ENCODE peak calls at places on chromosomes 4 and X, in seven cellular contexts. L is fibroblast of mammary gland, H is Peyer's patch, P is lung, F is ovary, C is neural progenitor cell, N is GM12865. W is an unnamed sample.

GRCh38 chr4:85406185-85406584 is 68.8 kb upstream of the ARHGAP24 start:
- DNase-seq in H (no peak), F (no peak), N (no peak), C (no peak), L (no peak), P (no peak), W (no peak)

GRCh38 chrX:12330841-12331240 is 192.6 kb downstream of the FRMPD4 start:
- DNase-seq in L (no peak), C (no peak), H (no peak), F (no peak), P (no peak), N (no peak), W (no peak)

GRCh38 chr4:52751349-52751911 is at the start of gene ERVMER34-1:
- DNase-seq in H (peak), C (peak), F (peak), P (peak), N (no peak), L (peak), W (no peak)

GRCh38 chr4:111842336-111842735 is 302.9 kb upstream of the FAM241A start:
- DNase-seq in P (no peak), N (no peak), L (peak), H (no peak), F (no peak), C (no peak), W (no peak)

GRCh38 chrX:44343412-44343942 is at the start of gene EFHC2:
- DNase-seq in H (peak), C (peak), P (peak), F (peak), N (peak), L (peak), W (no peak)

GRCh38 chrX:21590012-21590776 is 67.9 kb downstream of the KLHL34 start:
- DNase-seq in H (no peak), N (no peak), L (no peak), C (no peak), F (no peak), P (no peak), W (no peak)

GRCh38 chrX:109774706-109775105 is 41.6 kb upstream of the ACSL4 start:
- DNase-seq in L (peak), C (no peak), P (no peak), F (no peak), N (peak), H (no peak), W (peak)

GRCh38 chr4:40254961-40255721 is 58.3 kb downstream of the RHOH start:
- DNase-seq in C (no peak), P (no peak), F (no peak), L (peak), H (no peak), N (no peak), W (no peak)

GRCh38 chrX:124239324-124239723 is 93.1 kb upstream of the TEX13D start:
- DNase-seq in N (no peak), H (no peak), P (no peak), L (no peak), C (no peak), F (no peak), W (no peak)

GRCh38 chr4:3870567-3870962 is 104.4 kb downstream of the ADRA2C start:
- DNase-seq in C (no peak), L (no peak), P (no peak), F (no peak), H (peak), N (no peak), W (no peak)

GRCh38 chr4:84239278-84239845 is 259.7 kb downstream of the NKX6-1 start:
- DNase-seq in L (no peak), C (no peak), F (no peak), N (no peak), P (no peak), H (no peak), W (no peak)

GRCh38 chr4:122796801-122797404 is 29.7 kb upstream of the FGF2 start:
- DNase-seq in C (no peak), L (no peak), F (no peak), H (no peak), N (no peak), P (no peak), W (no peak)

GRCh38 chr4:38526412-38526811 is 137.6 kb upstream of the KLF3 start:
- DNase-seq in N (no peak), L (no peak), C (no peak), P (no peak), H (peak), F (no peak), W (no peak)

GRCh38 chrX:40479777-40480318 is 100.9 kb upstream of the ATP6AP2 start:
- DNase-seq in L (peak), P (no peak), F (no peak), H (no peak), N (no peak), C (no peak), W (no peak)

GRCh38 chrX:120671963-120672362 is 42.1 kb upstream of the C1GALT1C1 start:
- DNase-seq in H (no peak), C (no peak), L (no peak), P (no peak), F (no peak), N (no peak), W (no peak)

GRCh38 chr4:73281982-73282381 is 23.4 kb upstream of the ANKRD17 start:
- DNase-seq in P (no peak), H (no peak), C (no peak), F (no peak), L (no peak), N (no peak), W (no peak)

GRCh38 chr4:124177647-124178425 is 534.7 kb downstream of the ANKRD50 start:
- DNase-seq in L (peak), C (no peak), N (no peak), F (no peak), P (no peak), H (no peak), W (no peak)

GRCh38 chr4:17781072-17781830 is at the start of gene FAM184B:
- DNase-seq in L (no peak), C (peak), F (no peak), H (no peak), P (no peak), N (no peak), W (no peak)

GRCh38 chrX:40012800-40013682 is 84.7 kb downstream of the BCOR start:
- DNase-seq in H (peak), C (peak), F (peak), N (peak), P (peak), L (peak), W (no peak)

GRCh38 chr4:134278675-134279074 is 77.1 kb upstream of the PABPC4L start:
- DNase-seq in H (no peak), N (no peak), F (no peak), P (no peak), C (no peak), L (no peak), W (no peak)

GRCh38 chrX:40960041-40960440 is 125.2 kb upstream of the USP9X start:
- DNase-seq in N (no peak), H (no peak), P (no peak), C (no peak), F (no peak), L (no peak), W (no peak)

GRCh38 chr4:169229571-169230028 is 41.2 kb downstream of the SH3RF1 start:
- DNase-seq in H (no peak), F (no peak), C (no peak), N (no peak), L (peak), P (peak), W (no peak)

GRCh38 chrX:281166-281999 is at the start of gene PLCXD1:
- DNase-seq in P (no peak), H (no peak), L (no peak), F (peak), N (peak), C (peak), W (no peak)

GRCh38 chr4:85784348-85784747 is 309.4 kb downstream of the ARHGAP24 start:
- DNase-seq in H (no peak), P (no peak), L (no peak), C (peak), F (no peak), N (no peak), W (no peak)

GRCh38 chr4:8016527-8016926 is 76.9 kb upstream of the AFAP1 start:
- DNase-seq in H (no peak), F (no peak), N (no peak), P (no peak), C (no peak), L (no peak), W (no peak)
- H3K4me3 ChIP-seq in H (no peak), F (no peak), N (no peak), P (no peak), C (no peak), L (no peak), W (no peak)

GRCh38 chrX:16807976-16808542 is 21.8 kb downstream of the TXLNG start:
- DNase-seq in N (no peak), P (no peak), F (no peak), C (no peak), L (peak), H (peak), W (no peak)
- H3K4me3 ChIP-seq in N (no peak), P (no peak), F (peak), C (no peak), L (peak), H (no peak), W (no peak)

DNA sequence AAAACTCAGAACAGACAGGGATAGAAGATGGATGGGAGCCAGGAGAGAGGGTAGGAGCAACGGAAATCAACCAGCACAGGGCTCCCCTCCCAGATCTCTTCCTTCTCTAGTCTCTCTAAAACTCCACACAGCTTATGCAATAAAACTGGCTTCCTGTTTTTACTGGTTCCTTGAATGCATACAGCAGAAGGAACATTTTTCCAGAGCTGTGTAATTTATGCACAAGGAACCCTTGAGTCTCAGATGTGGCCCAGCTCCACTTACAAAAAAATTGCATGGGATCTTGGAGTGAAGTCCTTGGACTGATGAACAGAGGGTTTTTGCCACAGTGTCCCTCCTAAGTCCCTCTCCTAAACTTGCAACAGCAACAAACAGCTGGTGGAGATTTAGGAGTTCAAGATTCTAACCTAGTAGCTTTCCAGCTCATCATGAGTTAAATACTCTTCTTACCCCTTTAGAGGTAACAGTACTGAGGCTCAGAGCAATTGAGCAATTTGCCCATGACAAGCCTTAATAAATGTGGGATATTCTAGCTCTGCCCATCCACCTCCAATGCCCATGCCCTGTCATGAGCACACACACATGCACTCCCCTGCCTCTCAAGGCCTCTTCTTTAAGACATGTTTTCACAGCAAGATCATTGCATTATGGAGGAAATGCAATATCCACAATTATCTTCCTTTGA is 18.4 kb upstream of the CC2D2A start:
- DNase-seq in L (peak), N (no peak), C (no peak), P (no peak), F (no peak), H (no peak), W (no peak)
- H3K4me3 ChIP-seq in L (no peak), N (no peak), C (no peak), P (no peak), F (no peak), H (no peak), W (no peak)

GRCh38 chrX:24153175-24153795 is 3.8 kb downstream of the ZFX start:
- DNase-seq in C (peak), N (peak), F (no peak), P (no peak), L (peak), H (no peak), W (no peak)
- H3K4me3 ChIP-seq in C (no peak), N (peak), F (no peak), P (no peak), L (no peak), H (no peak), W (no peak)

GRCh38 chr4:100257567-100257966 is 67.3 kb upstream of the DDIT4L start:
- DNase-seq in H (no peak), L (no peak), N (peak), C (no peak), F (no peak), P (no peak), W (no peak)
- H3K4me3 ChIP-seq in H (no peak), L (no peak), N (no peak), C (no peak), F (no peak), P (no peak), W (no peak)

GRCh38 chr4:6272863-6273660 is 3.4 kb downstream of the WFS1 start:
- DNase-seq in P (no peak), H (no peak), F (peak), L (peak), C (no peak), N (no peak), W (no peak)
- H3K4me3 ChIP-seq in P (no peak), H (no peak), F (peak), L (no peak), C (no peak), N (no peak), W (no peak)

W was measured in GM12864.